ENCODE peak calls at places on chromosomes 7 and 10, in four cellular contexts. T is GM12878, J is HepG2, K is K562. G is an unnamed sample.

GRCh38 chr7:152882576-152883310 is 123.2 kb downstream of the ACTR3B start:
- DNase-seq in T (no peak), J (no peak), K (no peak), G (no peak)

GRCh38 chr10:35462491-35462934 is 126.2 kb downstream of the CCNY start:
- DNase-seq in T (no peak), J (peak), K (no peak), G (no peak)

GRCh38 chr7:89023902-89024301 is 228.4 kb upstream of the TEX47 start:
- DNase-seq in T (no peak), J (no peak), K (no peak), G (no peak)

GRCh38 chr10:84244651-84245270 is at the start of gene RGR:
- DNase-seq in T (no peak), J (peak), K (no peak), G (no peak)

GRCh38 chr7:44396498-44396897 is 71.1 kb upstream of the CAMK2B start:
- DNase-seq in T (no peak), J (no peak), K (no peak), G (no peak)

GRCh38 chr10:3365630-3366029 is 193.0 kb upstream of the PITRM1 start:
- DNase-seq in T (no peak), J (peak), K (no peak), G (no peak)

GRCh38 chr10:34305189-34305588 is 509.9 kb downstream of the PARD3 start:
- DNase-seq in T (no peak), J (peak), K (peak), G (no peak)

GRCh38 chr7:148753224-148753623 is 54.5 kb downstream of the CUL1 start:
- DNase-seq in T (no peak), J (no peak), K (peak), G (no peak)

GRCh38 chr10:79188154-79188763 is 119.5 kb downstream of the ZMIZ1 start:
- DNase-seq in T (no peak), J (peak), K (peak), G (no peak)

GRCh38 chr7:139645572-139646523 is 122.4 kb downstream of the CLEC2L start:
- DNase-seq in T (peak), J (peak), K (peak), G (peak)

GRCh38 chr7:3149961-3150516 is 106.4 kb upstream of the CARD11 start:
- DNase-seq in T (no peak), J (no peak), K (no peak), G (no peak)

DNA sequence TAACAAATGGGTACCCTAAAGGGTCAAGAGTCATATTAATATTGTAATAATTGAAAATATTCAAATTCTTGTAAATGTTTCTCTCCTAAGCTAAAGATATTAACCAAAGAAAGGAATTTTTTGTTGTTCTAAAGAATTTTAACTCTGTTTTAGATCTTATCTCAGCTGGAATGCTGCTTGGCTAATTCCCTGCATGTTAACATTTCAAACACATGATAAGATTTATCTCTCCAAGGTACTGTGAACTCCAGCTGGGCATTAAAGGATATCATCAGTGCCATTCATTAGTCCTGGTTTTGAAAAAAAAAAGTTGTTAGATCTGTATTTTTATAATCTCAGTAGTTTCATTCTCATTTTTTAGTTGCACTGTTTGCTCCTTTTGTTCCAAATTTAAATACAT is 76.9 kb downstream of the MAPK8 start:
- DNase-seq in T (no peak), J (peak), K (no peak), G (no peak)
- TF ChIP-seq NFIC in T (no peak), J (no peak), K (no peak), G (peak)

GRCh38 chr7:49791089-49791741 is 17.8 kb downstream of the VWC2 start:
- DNase-seq in T (no peak), J (peak), K (no peak), G (peak)
- TF ChIP-seq YY1 in T (peak), J (no peak), K (no peak), G (no peak)

DNA sequence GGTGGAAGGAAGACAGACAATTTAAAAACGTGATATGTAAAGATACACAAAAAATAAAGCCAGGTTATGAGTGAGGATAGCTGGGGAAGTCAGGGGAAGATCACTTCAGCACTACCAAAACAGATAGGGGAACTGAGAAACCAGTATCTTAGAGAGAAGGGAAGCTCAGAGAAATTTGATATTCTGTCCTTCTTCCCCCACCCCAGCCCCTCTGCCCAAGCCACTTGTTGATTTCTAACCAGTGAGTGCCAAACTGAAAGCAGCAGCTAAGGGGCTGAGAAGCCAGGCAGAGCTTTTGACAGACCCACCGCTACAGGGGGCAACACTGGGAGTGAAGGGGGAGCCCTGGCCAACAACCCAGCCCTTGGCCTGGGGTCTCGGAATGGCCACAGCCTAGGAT is 9.1 kb upstream of the SLC29A3 start:
- DNase-seq in T (no peak), J (no peak), K (no peak), G (no peak)
- TF ChIP-seq SMC3 in T (no peak), J (no peak), K (no peak), G (no peak)

GRCh38 chr10:50406457-50407076 is 155.3 kb upstream of the ASAH2 start:
- DNase-seq in T (no peak), J (no peak), K (no peak), G (no peak)
- TF ChIP-seq NFIC in T (no peak), J (no peak), K (no peak), G (no peak)

GRCh38 chr10:132653721-132654120 is 116.1 kb downstream of the INPP5A start:
- DNase-seq in T (no peak), J (no peak), K (no peak), G (no peak)

GRCh38 chr10:132655735-132656134 is 118.1 kb downstream of the INPP5A start:
- DNase-seq in T (no peak), J (no peak), K (no peak), G (no peak)

GRCh38 chr10:132654708-132655661 is 117.4 kb downstream of the INPP5A start:
- DNase-seq in T (no peak), J (peak), K (peak), G (peak)

GRCh38 chr10:132652936-132653590 is 115.5 kb downstream of the INPP5A start:
- DNase-seq in T (no peak), J (no peak), K (no peak), G (no peak)

GRCh38 chr10:132654121-132654571 is 116.6 kb downstream of the INPP5A start:
- DNase-seq in T (no peak), J (no peak), K (no peak), G (peak)
- TF ChIP-seq YY1 in T (no peak), J (no peak), K (no peak), G (no peak)

DNA sequence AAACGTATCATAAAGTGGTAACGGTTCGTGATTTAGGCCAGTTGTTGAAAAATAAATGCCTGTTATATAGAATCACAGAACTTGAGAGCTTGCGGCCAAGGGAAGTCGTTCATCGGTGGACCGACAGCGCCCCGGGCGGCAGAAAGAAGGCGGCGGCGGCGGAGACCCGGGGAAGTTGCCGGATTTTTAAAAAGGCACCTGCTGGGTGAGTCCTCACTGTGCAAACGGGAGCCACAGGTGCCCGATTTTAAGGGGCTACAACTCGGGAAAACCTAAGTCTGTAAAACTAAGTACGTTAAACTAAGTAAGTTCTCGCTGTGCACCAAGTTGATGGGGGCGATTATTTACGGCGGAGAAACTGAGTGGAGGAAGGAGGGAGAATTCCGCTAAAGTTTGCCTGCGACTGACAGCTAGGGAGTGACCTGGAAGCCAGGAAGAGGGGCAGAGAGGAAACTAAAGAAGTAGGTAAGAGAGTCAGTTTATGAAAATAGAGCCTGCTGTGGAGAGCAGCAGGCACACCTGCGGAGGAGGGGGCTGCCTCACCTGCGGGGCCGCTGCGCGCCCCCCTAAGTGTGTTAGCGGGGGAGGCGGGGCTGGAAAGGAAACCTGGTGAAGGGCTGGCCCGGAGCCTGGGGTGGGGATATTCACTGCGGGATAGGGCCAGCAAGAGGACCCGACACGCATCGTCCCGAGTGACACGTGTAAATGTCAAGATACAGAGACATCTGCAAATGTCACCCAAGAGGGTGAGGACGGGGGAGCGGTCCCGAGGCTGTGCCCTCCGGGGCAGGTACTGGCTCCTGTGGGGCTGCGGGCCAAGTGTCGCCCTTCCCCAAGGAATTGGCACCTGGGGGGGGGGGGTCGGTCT is 1.0 kb downstream of the ADAM12 start:
- DNase-seq in T (no peak), J (no peak), K (peak), G (peak)
- TF ChIP-seq SMC3 in T (no peak), J (no peak), K (no peak), G (peak)

G was measured in SK-N-SH.